ENCODE peak calls at places on chromosomes 2 and 18, in ten cellular contexts. One of them, this sample, is unnamed.

GRCh38 chr2:150167711-150168110 is 319.8 kb downstream of the RND3 start:
- DNase-seq in spleen: no peak
- DNase-seq in suprapubic skin: no peak
- DNase-seq in prostate gland: no peak
- DNase-seq in HCT116: no peak
- DNase-seq in K562: peak; percentile 28
- DNase-seq in endothelial cell of umbilical vein: peak; percentile 63
- DNase-seq in HepG2: no peak
- DNase-seq in transverse colon: no peak
- DNase-seq in stomach: no peak
- DNase-seq in this sample: no peak

GRCh38 chr2:25954199-25954752 is 28.0 kb downstream of the KIF3C start:
- DNase-seq in K562: no peak
- DNase-seq in endothelial cell of umbilical vein: no peak
- DNase-seq in prostate gland: no peak
- DNase-seq in HCT116: no peak
- DNase-seq in transverse colon: no peak
- DNase-seq in HepG2: peak; percentile 80
- DNase-seq in stomach: no peak
- DNase-seq in spleen: peak; percentile 58
- DNase-seq in suprapubic skin: no peak
- DNase-seq in this sample: no peak

GRCh38 chr2:145771526-145771925 is 1251.6 kb upstream of the ZEB2 start:
- DNase-seq in HCT116: no peak
- DNase-seq in endothelial cell of umbilical vein: no peak
- DNase-seq in K562: no peak
- DNase-seq in stomach: no peak
- DNase-seq in HepG2: no peak
- DNase-seq in suprapubic skin: no peak
- DNase-seq in transverse colon: no peak
- DNase-seq in prostate gland: no peak
- DNase-seq in spleen: no peak
- DNase-seq in this sample: no peak

GRCh38 chr2:184468826-184469225 is 129.5 kb upstream of the ZNF804A start:
- DNase-seq in HepG2: no peak
- DNase-seq in K562: no peak
- DNase-seq in transverse colon: no peak
- DNase-seq in prostate gland: no peak
- DNase-seq in HCT116: no peak
- DNase-seq in endothelial cell of umbilical vein: no peak
- DNase-seq in spleen: no peak
- DNase-seq in suprapubic skin: no peak
- DNase-seq in stomach: no peak
- DNase-seq in this sample: no peak

GRCh38 chr2:225637199-225637598 is 237.7 kb downstream of the NYAP2 start:
- DNase-seq in spleen: no peak
- DNase-seq in HepG2: no peak
- DNase-seq in endothelial cell of umbilical vein: no peak
- DNase-seq in stomach: no peak
- DNase-seq in transverse colon: no peak
- DNase-seq in prostate gland: no peak
- DNase-seq in K562: no peak
- DNase-seq in suprapubic skin: no peak
- DNase-seq in HCT116: no peak
- DNase-seq in this sample: no peak

GRCh38 chr2:126750506-126750905 is 94.5 kb downstream of the GYPC start:
- DNase-seq in prostate gland: no peak
- DNase-seq in stomach: no peak
- DNase-seq in HepG2: no peak
- DNase-seq in K562: no peak
- DNase-seq in HCT116: no peak
- DNase-seq in suprapubic skin: no peak
- DNase-seq in spleen: no peak
- DNase-seq in transverse colon: no peak
- DNase-seq in endothelial cell of umbilical vein: no peak
- DNase-seq in this sample: no peak

GRCh38 chr18:28961669-28962228 is 784.8 kb upstream of the CDH2 start:
- DNase-seq in spleen: no peak
- DNase-seq in stomach: no peak
- DNase-seq in suprapubic skin: no peak
- DNase-seq in transverse colon: no peak
- DNase-seq in endothelial cell of umbilical vein: peak; percentile 43
- DNase-seq in HepG2: peak; percentile 36
- DNase-seq in K562: no peak
- DNase-seq in HCT116: peak; percentile 39
- DNase-seq in prostate gland: no peak
- DNase-seq in this sample: no peak

GRCh38 chr2:237923507-237924163 is 43.2 kb upstream of the UBE2F start:
- DNase-seq in endothelial cell of umbilical vein: peak; percentile 51
- DNase-seq in K562: peak; percentile 95
- DNase-seq in transverse colon: peak; percentile 68
- DNase-seq in prostate gland: peak; percentile 23
- DNase-seq in stomach: peak; percentile 67
- DNase-seq in HepG2: peak; percentile 47
- DNase-seq in spleen: peak; percentile 95
- DNase-seq in suprapubic skin: peak; percentile 84
- DNase-seq in HCT116: peak; percentile 29
- DNase-seq in this sample: peak; percentile 93

GRCh38 chr18:24632158-24632988 is 171.9 kb downstream of the HRH4 start:
- DNase-seq in endothelial cell of umbilical vein: no peak
- DNase-seq in stomach: no peak
- DNase-seq in HepG2: no peak
- DNase-seq in transverse colon: no peak
- DNase-seq in spleen: no peak
- DNase-seq in prostate gland: no peak
- DNase-seq in suprapubic skin: no peak
- DNase-seq in K562: no peak
- DNase-seq in HCT116: no peak
- DNase-seq in this sample: no peak

GRCh38 chr2:64951306-64951953 is 37.8 kb upstream of the SLC1A4 start:
- DNase-seq in endothelial cell of umbilical vein: no peak
- DNase-seq in suprapubic skin: no peak
- DNase-seq in HepG2: no peak
- DNase-seq in spleen: no peak
- DNase-seq in stomach: no peak
- DNase-seq in K562: no peak
- DNase-seq in transverse colon: no peak
- DNase-seq in HCT116: no peak
- DNase-seq in prostate gland: no peak
- DNase-seq in this sample: no peak

GRCh38 chr2:219294356-219295351 is 14.5 kb downstream of the PTPRN start:
- DNase-seq in stomach: peak; percentile 92
- DNase-seq in spleen: peak; percentile 99
- DNase-seq in HCT116: peak; percentile 78
- DNase-seq in endothelial cell of umbilical vein: peak; percentile 87
- DNase-seq in K562: peak; percentile 92
- DNase-seq in suprapubic skin: peak; percentile 87
- DNase-seq in HepG2: peak; percentile 80
- DNase-seq in prostate gland: peak; percentile 86
- DNase-seq in transverse colon: peak; percentile 91
- DNase-seq in this sample: peak; percentile 91
- TF ChIP-seq POLR2A in stomach: no peak
- TF ChIP-seq POLR2A in spleen: no peak
- TF ChIP-seq POLR2A in HCT116: no peak
- TF ChIP-seq POLR2A in endothelial cell of umbilical vein: peak; percentile 64
- TF ChIP-seq POLR2A in K562: peak; percentile 72
- TF ChIP-seq POLR2A in suprapubic skin: no peak
- TF ChIP-seq POLR2A in HepG2: peak; percentile 48
- TF ChIP-seq POLR2A in prostate gland: peak; percentile 26
- TF ChIP-seq POLR2A in transverse colon: peak; percentile 29
- TF ChIP-seq POLR2A in this sample: no peak

GRCh38 chr2:97991081-97991856 is 4.5 kb downstream of the TMEM131 start:
- DNase-seq in HCT116: no peak
- DNase-seq in HepG2: no peak
- DNase-seq in prostate gland: no peak
- DNase-seq in endothelial cell of umbilical vein: no peak
- DNase-seq in suprapubic skin: no peak
- DNase-seq in K562: no peak
- DNase-seq in stomach: no peak
- DNase-seq in transverse colon: no peak
- DNase-seq in spleen: no peak
- DNase-seq in this sample: no peak

GRCh38 chr2:97995026-97995733 is 568 bp downstream of the TMEM131 start:
- DNase-seq in suprapubic skin: no peak
- DNase-seq in stomach: peak; percentile 52
- DNase-seq in prostate gland: peak; percentile 31
- DNase-seq in HepG2: peak; percentile 30
- DNase-seq in HCT116: no peak
- DNase-seq in endothelial cell of umbilical vein: peak; percentile 55
- DNase-seq in transverse colon: peak; percentile 56
- DNase-seq in K562: peak; percentile 75
- DNase-seq in spleen: peak; percentile 93
- DNase-seq in this sample: peak; percentile 69

GRCh38 chr2:97993926-97994325 is 1.8 kb downstream of the TMEM131 start:
- DNase-seq in HCT116: no peak
- DNase-seq in transverse colon: no peak
- DNase-seq in K562: no peak
- DNase-seq in HepG2: no peak
- DNase-seq in spleen: no peak
- DNase-seq in prostate gland: no peak
- DNase-seq in endothelial cell of umbilical vein: no peak
- DNase-seq in suprapubic skin: no peak
- DNase-seq in stomach: no peak
- DNase-seq in this sample: no peak

GRCh38 chr2:97995734-97996624 is at the start of gene TMEM131:
- DNase-seq in endothelial cell of umbilical vein: peak; percentile 94
- DNase-seq in HCT116: peak; percentile 89
- DNase-seq in suprapubic skin: peak; percentile 96
- DNase-seq in prostate gland: peak; percentile 89
- DNase-seq in spleen: peak; percentile 98
- DNase-seq in HepG2: peak; percentile 88
- DNase-seq in K562: peak; percentile 95
- DNase-seq in stomach: peak; percentile 96
- DNase-seq in transverse colon: peak; percentile 96
- DNase-seq in this sample: peak; percentile 96

DNA sequence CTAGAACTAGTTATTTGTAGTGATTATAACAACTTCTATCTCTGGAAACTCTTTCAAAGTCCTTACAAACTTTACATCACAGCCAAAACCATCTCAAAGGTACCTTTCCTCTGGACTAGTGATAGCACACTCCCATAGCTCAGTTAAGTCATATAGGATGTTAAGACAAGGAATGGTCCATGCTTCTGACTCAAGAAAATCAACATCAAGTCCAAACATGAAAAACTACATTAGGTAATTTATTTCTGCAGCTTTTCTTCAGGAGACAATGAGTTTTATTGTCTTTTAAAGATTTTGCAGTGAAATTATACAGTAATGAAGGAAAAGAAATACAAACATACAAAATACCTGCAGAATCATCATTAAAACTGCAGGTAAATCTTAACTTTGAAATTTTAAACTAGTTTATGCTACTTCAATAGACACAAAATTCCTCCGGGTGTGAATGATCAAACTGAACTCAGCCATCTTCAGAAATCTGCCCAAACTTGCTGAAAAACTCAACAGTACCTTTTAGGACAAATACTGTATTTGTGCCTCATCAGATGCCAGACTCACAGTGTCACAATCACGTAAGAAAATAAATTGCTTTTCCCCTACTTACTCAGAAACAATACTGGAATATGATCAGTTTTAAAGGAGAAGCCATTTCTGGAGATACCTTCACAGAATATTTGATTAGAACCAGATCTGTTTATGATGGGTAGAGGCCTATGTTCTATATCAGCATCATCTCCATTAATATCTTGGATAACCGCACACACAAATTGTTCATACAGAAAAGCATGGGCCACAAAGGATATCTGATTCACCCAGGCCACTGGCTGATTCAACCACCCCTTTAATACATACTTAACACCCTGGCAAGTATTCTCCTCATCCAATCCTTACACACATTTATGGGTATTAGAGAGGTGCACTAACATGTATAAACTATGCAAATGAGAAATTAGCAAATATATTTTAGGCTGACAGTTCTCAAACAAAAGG is 2.6 kb downstream of the TMEM131 start:
- DNase-seq in stomach: no peak
- DNase-seq in prostate gland: no peak
- DNase-seq in transverse colon: no peak
- DNase-seq in HCT116: no peak
- DNase-seq in endothelial cell of umbilical vein: no peak
- DNase-seq in HepG2: no peak
- DNase-seq in suprapubic skin: no peak
- DNase-seq in K562: no peak
- DNase-seq in spleen: no peak
- DNase-seq in this sample: no peak
- H3K4me1 ChIP-seq in stomach: peaks cover 63% of the 10 kb centered on the region
- H3K4me1 ChIP-seq in prostate gland: no peaks in the 10 kb centered on the region
- H3K4me1 ChIP-seq in transverse colon: peaks cover 5% of the 10 kb centered on the region
- H3K4me1 ChIP-seq in HCT116: peaks cover 40% of the 10 kb centered on the region
- H3K4me1 ChIP-seq in endothelial cell of umbilical vein: peaks cover 17% of the 10 kb centered on the region
- H3K4me1 ChIP-seq in HepG2: peaks cover 62% of the 10 kb centered on the region
- H3K4me1 ChIP-seq in suprapubic skin: peaks cover 67% of the 10 kb centered on the region
- H3K4me1 ChIP-seq in K562: peaks cover 12% of the 10 kb centered on the region
- H3K4me1 ChIP-seq in spleen: peaks cover 74% of the 10 kb centered on the region
- H3K4me1 ChIP-seq in this sample: peaks cover 39% of the 10 kb centered on the region

DNA sequence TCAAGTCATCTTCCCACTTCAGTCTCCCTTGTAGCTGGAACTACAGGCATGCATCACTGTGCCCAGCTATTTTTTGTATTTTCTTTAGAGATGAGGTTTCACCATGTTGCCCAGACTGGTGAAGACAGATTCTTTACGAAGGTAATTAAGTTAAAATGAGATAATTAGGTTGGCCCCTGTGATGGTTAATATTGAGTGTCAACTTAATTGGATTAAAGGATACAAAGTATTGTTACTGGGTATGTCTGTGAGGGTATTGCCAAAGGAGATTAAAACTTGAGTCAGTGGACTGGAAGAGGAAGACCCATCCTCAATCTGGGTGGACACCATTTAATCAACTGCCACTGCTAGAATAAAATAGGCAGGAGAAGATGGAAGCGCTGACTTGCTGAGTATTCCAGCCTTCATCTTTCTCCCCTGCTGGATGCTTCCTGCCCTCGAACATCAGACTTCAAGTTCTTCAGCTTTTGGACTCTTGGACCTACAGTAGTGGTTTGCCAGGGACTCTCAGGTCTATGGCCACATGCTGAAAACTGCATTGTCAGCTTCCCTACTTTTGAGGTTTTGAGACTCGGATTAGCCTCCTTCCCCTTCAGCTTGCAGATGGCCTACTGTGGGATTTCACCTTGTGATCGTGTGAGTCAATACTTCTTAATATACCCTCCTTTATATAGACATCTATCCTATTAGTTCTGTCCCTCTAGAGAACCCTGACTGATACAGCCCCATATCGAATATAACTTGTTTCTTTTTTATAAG is 269.1 kb downstream of the TMX3 start:
- DNase-seq in K562: no peak
- DNase-seq in spleen: no peak
- DNase-seq in stomach: no peak
- DNase-seq in HCT116: no peak
- DNase-seq in transverse colon: no peak
- DNase-seq in prostate gland: no peak
- DNase-seq in endothelial cell of umbilical vein: no peak
- DNase-seq in suprapubic skin: no peak
- DNase-seq in HepG2: no peak
- DNase-seq in this sample: no peak
- TF ChIP-seq POLR2AphosphoS5 in K562: no peak
- TF ChIP-seq POLR2AphosphoS5 in spleen: no peak
- TF ChIP-seq POLR2AphosphoS5 in stomach: no peak
- TF ChIP-seq POLR2AphosphoS5 in HCT116: no peak
- TF ChIP-seq POLR2AphosphoS5 in transverse colon: no peak
- TF ChIP-seq POLR2AphosphoS5 in prostate gland: no peak
- TF ChIP-seq POLR2AphosphoS5 in endothelial cell of umbilical vein: no peak
- TF ChIP-seq POLR2AphosphoS5 in suprapubic skin: no peak
- TF ChIP-seq POLR2AphosphoS5 in HepG2: no peak
- TF ChIP-seq POLR2AphosphoS5 in this sample: no peak

GRCh38 chr2:241000831-241001321 is 2.5 kb downstream of the SNED1 start:
- DNase-seq in endothelial cell of umbilical vein: no peak
- DNase-seq in K562: no peak
- DNase-seq in suprapubic skin: no peak
- DNase-seq in stomach: peak; percentile 37
- DNase-seq in HepG2: no peak
- DNase-seq in transverse colon: no peak
- DNase-seq in prostate gland: peak; percentile 4
- DNase-seq in HCT116: no peak
- DNase-seq in spleen: peak; percentile 62
- DNase-seq in this sample: peak; percentile 57
- TF ChIP-seq POLR2A in endothelial cell of umbilical vein: no peak
- TF ChIP-seq POLR2A in K562: no peak
- TF ChIP-seq POLR2A in suprapubic skin: no peak
- TF ChIP-seq POLR2A in stomach: no peak
- TF ChIP-seq POLR2A in HepG2: no peak
- TF ChIP-seq POLR2A in transverse colon: no peak
- TF ChIP-seq POLR2A in prostate gland: no peak
- TF ChIP-seq POLR2A in HCT116: no peak
- TF ChIP-seq POLR2A in spleen: no peak
- TF ChIP-seq POLR2A in this sample: no peak